ENCODE peak calls at places on chromosome 11, in six cellular contexts. T is fibroblast of lung; B is kidney; V is GM12865; G is sigmoid colon; C is activated T-helper 9 cell treated with anti-CD3 and anti-CD28 coated beads, Interleukin-2, amount 50 U/mL, for 16 hours. M is an unnamed sample.

GRCh38 chr11:28657378-28658030 is 549.3 kb downstream of the METTL15 start:
- DNase-seq in B (no peak), C (no peak), G (no peak), V (no peak), T (peak), M (no peak)

GRCh38 chr11:119483881-119484371 is 61.0 kb upstream of the THY1 start:
- DNase-seq in G (peak), C (no peak), B (no peak), T (no peak), V (no peak), M (no peak)

GRCh38 chr11:19511413-19512183 is 201.0 kb upstream of the NAV2 start:
- DNase-seq in T (peak), C (no peak), V (no peak), B (peak), G (peak), M (no peak)

GRCh38 chr11:84437129-84438123 is 1151.3 kb upstream of the CCDC90B start:
- DNase-seq in T (peak), C (no peak), V (peak), G (no peak), B (peak), M (no peak)

GRCh38 chr11:55726715-55727324 is 46.4 kb upstream of the OR5D13 start:
- DNase-seq in C (no peak), V (peak), T (no peak), B (no peak), G (no peak), M (no peak)

GRCh38 chr11:129787518-129787917 is 28.1 kb upstream of the TMEM45B start:
- DNase-seq in B (no peak), V (no peak), C (no peak), G (no peak), T (no peak), M (no peak)

GRCh38 chr11:46682773-46683752 is 17.4 kb downstream of the ARHGAP1 start:
- DNase-seq in T (peak), G (no peak), B (peak), C (no peak), V (no peak), M (no peak)

GRCh38 chr11:124746621-124747243 is 5.3 kb downstream of the VSIG2 start:
- DNase-seq in G (no peak), B (peak), V (peak), T (peak), C (peak), M (peak)

GRCh38 chr11:6022954-6023353 is 7.6 kb downstream of the OR56A1 start:
- DNase-seq in G (no peak), B (no peak), T (peak), V (peak), C (no peak), M (peak)

GRCh38 chr11:67044496-67044895 is 12.2 kb upstream of the RHOD start:
- DNase-seq in B (no peak), V (no peak), T (peak), G (no peak), C (no peak), M (no peak)

GRCh38 chr11:72237112-72237931 is 6.7 kb downstream of the PHOX2A start:
- DNase-seq in C (no peak), B (no peak), G (peak), T (no peak), V (no peak), M (no peak)

GRCh38 chr11:120011836-120012235 is 126.1 kb downstream of the TRIM29 start:
- DNase-seq in V (no peak), G (no peak), B (no peak), C (no peak), T (no peak), M (no peak)